ENCODE peak calls at places on chromosomes 16 and 17, in five cellular contexts. One of them, this sample, is unnamed.

GRCh38 chr17:82215095-82215971 is 2.7 kb upstream of the CCDC57 start:
- DNase-seq in GDM1: no peak
- DNase-seq in brain pericyte: no peak
- DNase-seq in AG09309: no peak
- DNase-seq in esophagus squamous epithelium: no peak
- DNase-seq in this sample: no peak

GRCh38 chr17:43962479-43962878 is 8.7 kb upstream of the PYY start:
- DNase-seq in brain pericyte: no peak
- DNase-seq in AG09309: no peak
- DNase-seq in esophagus squamous epithelium: no peak
- DNase-seq in GDM1: no peak
- DNase-seq in this sample: no peak

GRCh38 chr17:20172378-20172775 is 163.2 kb downstream of the SPECC1 start:
- DNase-seq in GDM1: no peak
- DNase-seq in AG09309: no peak
- DNase-seq in esophagus squamous epithelium: no peak
- DNase-seq in brain pericyte: no peak
- DNase-seq in this sample: no peak

GRCh38 chr16:54936979-54937672 is 6.5 kb downstream of the IRX5 start:
- DNase-seq in brain pericyte: no peak
- DNase-seq in AG09309: no peak
- DNase-seq in GDM1: no peak
- DNase-seq in esophagus squamous epithelium: no peak
- DNase-seq in this sample: peak

GRCh38 chr16:78436846-78437245 is 337.4 kb downstream of the WWOX start:
- DNase-seq in esophagus squamous epithelium: no peak
- DNase-seq in brain pericyte: no peak
- DNase-seq in AG09309: no peak
- DNase-seq in GDM1: no peak
- DNase-seq in this sample: no peak

GRCh38 chr16:4291699-4292098 is 18.9 kb upstream of the TFAP4 start:
- DNase-seq in esophagus squamous epithelium: no peak
- DNase-seq in brain pericyte: no peak
- DNase-seq in AG09309: no peak
- DNase-seq in GDM1: no peak
- DNase-seq in this sample: no peak

GRCh38 chr16:81796585-81797346 is 17.7 kb downstream of the PLCG2 start:
- DNase-seq in esophagus squamous epithelium: no peak
- DNase-seq in AG09309: no peak
- DNase-seq in GDM1: no peak
- DNase-seq in brain pericyte: no peak
- DNase-seq in this sample: no peak

GRCh38 chr17:7010523-7010922 is 1.9 kb upstream of the RNASEK start:
- DNase-seq in brain pericyte: no peak
- DNase-seq in AG09309: no peak
- DNase-seq in GDM1: no peak
- DNase-seq in esophagus squamous epithelium: no peak
- DNase-seq in this sample: no peak

GRCh38 chr17:81412490-81413093 is 17.3 kb downstream of the BAHCC1 start:
- DNase-seq in brain pericyte: no peak
- DNase-seq in AG09309: no peak
- DNase-seq in GDM1: no peak
- DNase-seq in esophagus squamous epithelium: no peak
- DNase-seq in this sample: no peak

GRCh38 chr16:61590577-61590976 is 445.7 kb downstream of the CDH8 start:
- DNase-seq in esophagus squamous epithelium: no peak
- DNase-seq in AG09309: no peak
- DNase-seq in brain pericyte: no peak
- DNase-seq in GDM1: no peak
- DNase-seq in this sample: no peak

GRCh38 chr16:71339481-71340171 is 18.9 kb upstream of the CALB2 start:
- DNase-seq in AG09309: no peak
- DNase-seq in brain pericyte: no peak
- DNase-seq in GDM1: no peak
- DNase-seq in esophagus squamous epithelium: no peak
- DNase-seq in this sample: no peak

GRCh38 chr17:82320956-82321927 is 3.8 kb upstream of the CD7 start:
- DNase-seq in esophagus squamous epithelium: no peak
- DNase-seq in brain pericyte: no peak
- DNase-seq in AG09309: no peak
- DNase-seq in GDM1: no peak
- DNase-seq in this sample: no peak

GRCh38 chr17:6495450-6496115 is 51.3 kb downstream of the PIMREG start:
- DNase-seq in brain pericyte: no peak
- DNase-seq in esophagus squamous epithelium: no peak
- DNase-seq in GDM1: no peak
- DNase-seq in AG09309: no peak
- DNase-seq in this sample: no peak

GRCh38 chr17:66930933-66931332 is 33.6 kb upstream of the CACNG4 start:
- DNase-seq in GDM1: no peak
- DNase-seq in brain pericyte: no peak
- DNase-seq in esophagus squamous epithelium: no peak
- DNase-seq in AG09309: no peak
- DNase-seq in this sample: no peak

GRCh38 chr17:65994114-65994513 is 197.8 kb downstream of the CEP112 start:
- DNase-seq in AG09309: no peak
- DNase-seq in GDM1: no peak
- DNase-seq in esophagus squamous epithelium: no peak
- DNase-seq in brain pericyte: no peak
- DNase-seq in this sample: no peak

GRCh38 chr17:1399679-1400512 is at the start of gene YWHAE:
- DNase-seq in GDM1: peak
- DNase-seq in AG09309: peak
- DNase-seq in esophagus squamous epithelium: peak
- DNase-seq in brain pericyte: peak
- DNase-seq in this sample: peak

GRCh38 chr16:15667091-15667742 is 17.2 kb downstream of the NDE1 start:
- DNase-seq in esophagus squamous epithelium: no peak
- DNase-seq in brain pericyte: no peak
- DNase-seq in AG09309: no peak
- DNase-seq in GDM1: no peak
- DNase-seq in this sample: no peak

GRCh38 chr17:40922239-40922638 is 15.2 kb downstream of the KRT23 start:
- DNase-seq in esophagus squamous epithelium: no peak
- DNase-seq in GDM1: no peak
- DNase-seq in AG09309: peak
- DNase-seq in brain pericyte: no peak
- DNase-seq in this sample: peak

GRCh38 chr16:72355561-72355960 is 183.6 kb upstream of the PMFBP1 start:
- DNase-seq in GDM1: no peak
- DNase-seq in AG09309: peak
- DNase-seq in brain pericyte: no peak
- DNase-seq in esophagus squamous epithelium: no peak
- DNase-seq in this sample: peak

GRCh38 chr17:17837380-17837821 is 615 bp upstream of the SREBF1 start:
- DNase-seq in esophagus squamous epithelium: no peak
- DNase-seq in GDM1: no peak
- DNase-seq in AG09309: no peak
- DNase-seq in brain pericyte: no peak
- DNase-seq in this sample: peak

GRCh38 chr16:66326995-66327513 is 39.4 kb upstream of the CDH5 start:
- DNase-seq in AG09309: no peak
- DNase-seq in brain pericyte: no peak
- DNase-seq in esophagus squamous epithelium: no peak
- DNase-seq in GDM1: no peak
- DNase-seq in this sample: no peak

GRCh38 chr16:30472328-30472942 is at the start of gene ITGAL:
- DNase-seq in brain pericyte: no peak
- DNase-seq in GDM1: peak
- DNase-seq in esophagus squamous epithelium: peak
- DNase-seq in AG09309: no peak
- DNase-seq in this sample: no peak

GRCh38 chr17:38747385-38748328 is 479 bp downstream of the PCGF2 start:
- DNase-seq in AG09309: no peak
- DNase-seq in brain pericyte: no peak
- DNase-seq in esophagus squamous epithelium: no peak
- DNase-seq in GDM1: no peak
- DNase-seq in this sample: no peak

GRCh38 chr16:86517652-86518258 is 7.4 kb downstream of the FOXF1 start:
- DNase-seq in esophagus squamous epithelium: no peak
- DNase-seq in brain pericyte: no peak
- DNase-seq in GDM1: no peak
- DNase-seq in AG09309: no peak
- DNase-seq in this sample: no peak